ENCODE peak calls at places on chromosomes 12 and 14, in seven cellular contexts. One of them, this sample, is unnamed.

GRCh38 chr12:98256830-98257229 is 258.6 kb upstream of the TMPO start:
- DNase-seq in neural progenitor cell: no peak
- DNase-seq in GF-D8: no peak
- DNase-seq in A172: no peak
- DNase-seq in glomerular endothelial cell: no peak
- DNase-seq in BE2C: no peak
- DNase-seq in caudate nucleus: no peak
- DNase-seq in this sample: no peak

GRCh38 chr12:122886851-122887816 is 8.8 kb downstream of the VPS37B start:
- DNase-seq in neural progenitor cell: peak; percentile 52
- DNase-seq in GF-D8: peak; percentile 7
- DNase-seq in A172: peak; percentile 83
- DNase-seq in glomerular endothelial cell: no peak
- DNase-seq in BE2C: no peak
- DNase-seq in caudate nucleus: no peak
- DNase-seq in this sample: no peak

GRCh38 chr14:30382221-30382620 is 176.7 kb upstream of the G2E3 start:
- DNase-seq in neural progenitor cell: no peak
- DNase-seq in GF-D8: no peak
- DNase-seq in A172: no peak
- DNase-seq in glomerular endothelial cell: no peak
- DNase-seq in BE2C: no peak
- DNase-seq in caudate nucleus: no peak
- DNase-seq in this sample: no peak

GRCh38 chr12:76680940-76681339 is 83.0 kb upstream of the ZDHHC17 start:
- DNase-seq in neural progenitor cell: no peak
- DNase-seq in GF-D8: no peak
- DNase-seq in A172: no peak
- DNase-seq in glomerular endothelial cell: no peak
- DNase-seq in BE2C: no peak
- DNase-seq in caudate nucleus: no peak
- DNase-seq in this sample: no peak

GRCh38 chr12:4201333-4202105 is 72.0 kb upstream of the CCND2 start:
- DNase-seq in neural progenitor cell: no peak
- DNase-seq in GF-D8: no peak
- DNase-seq in A172: no peak
- DNase-seq in glomerular endothelial cell: no peak
- DNase-seq in BE2C: no peak
- DNase-seq in caudate nucleus: no peak
- DNase-seq in this sample: no peak

GRCh38 chr12:118544569-118544968 is 168.2 kb downstream of the SUDS3 start:
- DNase-seq in neural progenitor cell: no peak
- DNase-seq in GF-D8: no peak
- DNase-seq in A172: peak; percentile 42
- DNase-seq in glomerular endothelial cell: no peak
- DNase-seq in BE2C: no peak
- DNase-seq in caudate nucleus: no peak
- DNase-seq in this sample: no peak

GRCh38 chr12:19498099-19498498 is 58.8 kb downstream of the AEBP2 start:
- DNase-seq in neural progenitor cell: no peak
- DNase-seq in GF-D8: no peak
- DNase-seq in A172: no peak
- DNase-seq in glomerular endothelial cell: no peak
- DNase-seq in BE2C: no peak
- DNase-seq in caudate nucleus: no peak
- DNase-seq in this sample: no peak

GRCh38 chr14:55749201-55749812 is 169.3 kb downstream of the KTN1 start:
- DNase-seq in neural progenitor cell: peak; percentile 65
- DNase-seq in GF-D8: no peak
- DNase-seq in A172: no peak
- DNase-seq in glomerular endothelial cell: no peak
- DNase-seq in BE2C: peak; percentile 28
- DNase-seq in caudate nucleus: no peak
- DNase-seq in this sample: no peak

GRCh38 chr14:92844220-92844619 is 50.1 kb downstream of the GOLGA5 start:
- DNase-seq in neural progenitor cell: no peak
- DNase-seq in GF-D8: no peak
- DNase-seq in A172: no peak
- DNase-seq in glomerular endothelial cell: no peak
- DNase-seq in BE2C: no peak
- DNase-seq in caudate nucleus: no peak
- DNase-seq in this sample: no peak

GRCh38 chr12:103399986-103400385 is 95.8 kb downstream of the C12orf42 start:
- DNase-seq in neural progenitor cell: no peak
- DNase-seq in GF-D8: peak; percentile 39
- DNase-seq in A172: no peak
- DNase-seq in glomerular endothelial cell: no peak
- DNase-seq in BE2C: no peak
- DNase-seq in caudate nucleus: no peak
- DNase-seq in this sample: no peak

GRCh38 chr14:70027785-70028428 is 148.7 kb downstream of the SMOC1 start:
- DNase-seq in neural progenitor cell: peak; percentile 86
- DNase-seq in GF-D8: no peak
- DNase-seq in A172: peak; percentile 9
- DNase-seq in glomerular endothelial cell: no peak
- DNase-seq in BE2C: peak; percentile 83
- DNase-seq in caudate nucleus: peak; percentile 33
- DNase-seq in this sample: peak; percentile 65

GRCh38 chr14:51867753-51868152 is 7.3 kb downstream of the GNG2 start:
- DNase-seq in neural progenitor cell: no peak
- DNase-seq in GF-D8: no peak
- DNase-seq in A172: no peak
- DNase-seq in glomerular endothelial cell: no peak
- DNase-seq in BE2C: no peak
- DNase-seq in caudate nucleus: no peak
- DNase-seq in this sample: no peak

GRCh38 chr12:64610660-64611429 is 550 bp downstream of the RASSF3 start:
- DNase-seq in neural progenitor cell: peak; percentile 80
- DNase-seq in GF-D8: peak; percentile 40
- DNase-seq in A172: peak; percentile 29
- DNase-seq in glomerular endothelial cell: no peak
- DNase-seq in BE2C: peak; percentile 81
- DNase-seq in caudate nucleus: no peak
- DNase-seq in this sample: peak; percentile 51

GRCh38 chr14:101174980-101175606 is 271.6 kb upstream of the RTL1 start:
- DNase-seq in neural progenitor cell: no peak
- DNase-seq in GF-D8: no peak
- DNase-seq in A172: no peak
- DNase-seq in glomerular endothelial cell: no peak
- DNase-seq in BE2C: no peak
- DNase-seq in caudate nucleus: no peak
- DNase-seq in this sample: no peak

GRCh38 chr12:108653082-108653516 is 19.4 kb upstream of the SELPLG start:
- DNase-seq in neural progenitor cell: no peak
- DNase-seq in GF-D8: no peak
- DNase-seq in A172: no peak
- DNase-seq in glomerular endothelial cell: no peak
- DNase-seq in BE2C: no peak
- DNase-seq in caudate nucleus: no peak
- DNase-seq in this sample: no peak

GRCh38 chr14:102262894-102263462 is 42.0 kb downstream of the MOK start:
- DNase-seq in neural progenitor cell: peak; percentile 62
- DNase-seq in GF-D8: no peak
- DNase-seq in A172: peak; percentile 25
- DNase-seq in glomerular endothelial cell: no peak
- DNase-seq in BE2C: peak; percentile 90
- DNase-seq in caudate nucleus: no peak
- DNase-seq in this sample: peak; percentile 35

GRCh38 chr12:3075315-3075714 is 1.9 kb upstream of the TSPAN9 start:
- DNase-seq in neural progenitor cell: no peak
- DNase-seq in GF-D8: no peak
- DNase-seq in A172: no peak
- DNase-seq in glomerular endothelial cell: no peak
- DNase-seq in BE2C: no peak
- DNase-seq in caudate nucleus: no peak
- DNase-seq in this sample: no peak

GRCh38 chr14:85532981-85533820 is 3.3 kb downstream of the FLRT2 start:
- DNase-seq in neural progenitor cell: peak; percentile 88
- DNase-seq in GF-D8: no peak
- DNase-seq in A172: peak; percentile 54
- DNase-seq in glomerular endothelial cell: no peak
- DNase-seq in BE2C: no peak
- DNase-seq in caudate nucleus: peak; percentile 57
- DNase-seq in this sample: peak; percentile 76

GRCh38 chr12:34401659-34402227 is 379.4 kb downstream of the ALG10 start:
- DNase-seq in neural progenitor cell: no peak
- DNase-seq in GF-D8: no peak
- DNase-seq in A172: no peak
- DNase-seq in glomerular endothelial cell: no peak
- DNase-seq in BE2C: peak; percentile 3
- DNase-seq in caudate nucleus: no peak
- DNase-seq in this sample: no peak

GRCh38 chr12:125882141-125882540 is 816.9 kb downstream of the AACS start:
- DNase-seq in neural progenitor cell: peak; percentile 39
- DNase-seq in GF-D8: no peak
- DNase-seq in A172: no peak
- DNase-seq in glomerular endothelial cell: no peak
- DNase-seq in BE2C: no peak
- DNase-seq in caudate nucleus: no peak
- DNase-seq in this sample: no peak

GRCh38 chr12:118704517-118704916 is 276.8 kb upstream of the SRRM4 start:
- DNase-seq in neural progenitor cell: peak; percentile 16
- DNase-seq in GF-D8: no peak
- DNase-seq in A172: no peak
- DNase-seq in glomerular endothelial cell: no peak
- DNase-seq in BE2C: no peak
- DNase-seq in caudate nucleus: no peak
- DNase-seq in this sample: no peak

GRCh38 chr12:79546461-79547043 is 144.2 kb downstream of the PAWR start:
- DNase-seq in neural progenitor cell: no peak
- DNase-seq in GF-D8: no peak
- DNase-seq in A172: peak; percentile 93
- DNase-seq in glomerular endothelial cell: no peak
- DNase-seq in BE2C: no peak
- DNase-seq in caudate nucleus: no peak
- DNase-seq in this sample: no peak

GRCh38 chr12:78778339-78778738 is 86.2 kb upstream of the SYT1 start:
- DNase-seq in neural progenitor cell: no peak
- DNase-seq in GF-D8: no peak
- DNase-seq in A172: no peak
- DNase-seq in glomerular endothelial cell: no peak
- DNase-seq in BE2C: no peak
- DNase-seq in caudate nucleus: no peak
- DNase-seq in this sample: no peak

GRCh38 chr12:16187684-16188083 is 89.8 kb downstream of the SLC15A5 start:
- DNase-seq in neural progenitor cell: no peak
- DNase-seq in GF-D8: no peak
- DNase-seq in A172: no peak
- DNase-seq in glomerular endothelial cell: no peak
- DNase-seq in BE2C: no peak
- DNase-seq in caudate nucleus: no peak
- DNase-seq in this sample: no peak

GRCh38 chr14:77238356-77238755 is 32.6 kb downstream of the NGB start:
- DNase-seq in neural progenitor cell: no peak
- DNase-seq in GF-D8: no peak
- DNase-seq in A172: no peak
- DNase-seq in glomerular endothelial cell: no peak
- DNase-seq in BE2C: no peak
- DNase-seq in caudate nucleus: no peak
- DNase-seq in this sample: no peak

GRCh38 chr12:4771960-4772566 is 51.9 kb downstream of the GALNT8 start:
- DNase-seq in neural progenitor cell: no peak
- DNase-seq in GF-D8: no peak
- DNase-seq in A172: no peak
- DNase-seq in glomerular endothelial cell: no peak
- DNase-seq in BE2C: no peak
- DNase-seq in caudate nucleus: no peak
- DNase-seq in this sample: no peak

GRCh38 chr12:18643673-18644072 is 94.1 kb downstream of the PLCZ1 start:
- DNase-seq in neural progenitor cell: no peak
- DNase-seq in GF-D8: no peak
- DNase-seq in A172: no peak
- DNase-seq in glomerular endothelial cell: no peak
- DNase-seq in BE2C: no peak
- DNase-seq in caudate nucleus: no peak
- DNase-seq in this sample: no peak

GRCh38 chr12:84627582-84627981 is 285.0 kb downstream of the SLC6A15 start:
- DNase-seq in neural progenitor cell: no peak
- DNase-seq in GF-D8: no peak
- DNase-seq in A172: no peak
- DNase-seq in glomerular endothelial cell: no peak
- DNase-seq in BE2C: no peak
- DNase-seq in caudate nucleus: no peak
- DNase-seq in this sample: no peak

GRCh38 chr14:27686137-27686536 is 1080.5 kb upstream of the FOXG1 start:
- DNase-seq in neural progenitor cell: no peak
- DNase-seq in GF-D8: no peak
- DNase-seq in A172: no peak
- DNase-seq in glomerular endothelial cell: no peak
- DNase-seq in BE2C: no peak
- DNase-seq in caudate nucleus: no peak
- DNase-seq in this sample: no peak

This sample was measured in neuronal stem cell.